ENCODE peak calls at places on chromosomes 12 and 14, in ten cellular contexts. R, A, U, K, G, T, P, E, N and I are unnamed samples.

GRCh38 chr12:2408262-2408661 is 355.5 kb downstream of the CACNA1C start:
- DNase-seq in U (no peak), A (no peak), R (no peak), K (no peak), N (no peak), P (no peak), T (no peak), E (no peak), G (no peak), I (no peak)

GRCh38 chr12:65094722-65095121 is 26.4 kb downstream of the WIF1 start:
- DNase-seq in R (no peak), P (no peak), U (no peak), E (no peak), N (no peak), G (no peak), A (no peak), T (no peak), K (no peak), I (no peak)

GRCh38 chr12:70724444-70724843 is 87.2 kb upstream of the PTPRB start:
- DNase-seq in K (no peak), G (no peak), A (no peak), T (peak), U (peak), E (no peak), R (no peak), P (no peak), N (no peak), I (no peak)

GRCh38 chr14:29930283-29930682 is 2.6 kb upstream of the PRKD1 start:
- DNase-seq in U (no peak), P (no peak), G (no peak), K (no peak), N (peak), R (no peak), A (no peak), T (no peak), E (no peak), I (peak)

GRCh38 chr12:113655919-113656318 is 184.2 kb upstream of the LHX5 start:
- DNase-seq in R (no peak), U (no peak), T (no peak), A (no peak), K (no peak), N (no peak), G (no peak), E (no peak), P (no peak), I (no peak)

GRCh38 chr12:92136021-92136735 is 9.5 kb downstream of the BTG1 start:
- DNase-seq in T (peak), U (no peak), K (no peak), G (no peak), E (no peak), P (no peak), N (no peak), R (no peak), A (no peak), I (no peak)

GRCh38 chr14:90583916-90584605 is 187.2 kb downstream of the CALM1 start:
- DNase-seq in P (no peak), A (no peak), E (no peak), K (no peak), N (no peak), T (no peak), U (no peak), R (no peak), G (no peak), I (no peak)

GRCh38 chr14:104361101-104361591 is 218.4 kb upstream of the C14orf180 start:
- DNase-seq in N (no peak), A (no peak), K (no peak), U (no peak), G (no peak), P (no peak), E (no peak), R (no peak), T (no peak), I (no peak)

GRCh38 chr12:126397071-126397571 is 1331.9 kb downstream of the AACS start:
- DNase-seq in U (no peak), N (no peak), E (no peak), T (peak), K (no peak), G (no peak), A (no peak), R (no peak), P (peak), I (no peak)

GRCh38 chr14:23580152-23580926 is 1.7 kb upstream of the JPH4 start:
- DNase-seq in P (no peak), N (no peak), U (no peak), K (no peak), G (no peak), E (no peak), A (no peak), R (no peak), T (no peak), I (no peak)

GRCh38 chr12:48818831-48819590 is 715 bp downstream of the CACNB3 start:
- DNase-seq in P (peak), T (no peak), U (no peak), R (no peak), A (no peak), G (no peak), E (no peak), K (no peak), N (no peak), I (no peak)

GRCh38 chr12:108367436-108367835 is 28.3 kb upstream of the CMKLR1 start:
- DNase-seq in K (no peak), U (no peak), A (no peak), G (no peak), T (peak), E (no peak), P (no peak), R (no peak), N (no peak), I (no peak)

GRCh38 chr12:131272415-131272814 is 318.7 kb downstream of the ADGRD1 start:
- DNase-seq in G (no peak), P (no peak), A (no peak), E (no peak), T (no peak), U (no peak), K (no peak), N (no peak), R (no peak), I (no peak)

GRCh38 chr12:28578833-28579252 is 388.6 kb downstream of the CCDC91 start:
- DNase-seq in G (no peak), U (no peak), K (no peak), N (no peak), T (no peak), E (no peak), P (no peak), A (no peak), R (no peak), I (no peak)

GRCh38 chr12:68587448-68587873 is 23.2 kb upstream of the RAP1B start:
- DNase-seq in N (no peak), R (no peak), T (peak), E (no peak), A (no peak), U (no peak), P (no peak), K (no peak), G (no peak), I (no peak)

GRCh38 chr14:106694638-106695393 is 1168.4 kb downstream of the TMEM121 start:
- DNase-seq in E (peak), A (peak), U (peak), R (no peak), K (no peak), P (no peak), G (peak), T (no peak), N (no peak), I (no peak)

GRCh38 chr12:38291160-38291559 is 25.4 kb upstream of the ALG10B start:
- DNase-seq in R (no peak), N (no peak), T (no peak), A (no peak), G (no peak), U (no peak), K (no peak), E (no peak), P (no peak), I (no peak)

GRCh38 chr14:50003213-50004021 is 110.5 kb downstream of the ARF6 start:
- DNase-seq in U (peak), T (peak), K (peak), P (peak), G (peak), A (peak), N (peak), R (peak), E (peak), I (peak)

GRCh38 chr14:61562321-61563161 is 132.8 kb upstream of the HIF1A start:
- DNase-seq in R (peak), P (no peak), A (no peak), U (peak), G (no peak), T (peak), E (no peak), K (peak), N (peak), I (peak)

GRCh38 chr14:22200977-22201605 is 387.9 kb downstream of the DAD1 start:
- DNase-seq in E (no peak), R (no peak), T (peak), A (no peak), K (peak), N (peak), G (no peak), U (peak), P (no peak), I (no peak)

GRCh38 chr14:99259327-99259726 is 12.7 kb downstream of the BCL11B start:
- DNase-seq in P (no peak), G (no peak), E (no peak), U (no peak), K (no peak), T (no peak), R (no peak), N (no peak), A (no peak), I (no peak)

GRCh38 chr12:56007892-56008471 is 10.9 kb downstream of the SUOX start:
- DNase-seq in A (no peak), G (no peak), R (no peak), U (peak), T (peak), E (no peak), K (peak), N (no peak), P (no peak), I (peak)

GRCh38 chr12:3728686-3729085 is 24.2 kb downstream of the CRACR2A start:
- DNase-seq in U (no peak), A (no peak), E (no peak), P (no peak), T (peak), G (no peak), R (no peak), K (no peak), N (no peak), I (no peak)

GRCh38 chr12:6069452-6070093 is 54.9 kb downstream of the VWF start:
- DNase-seq in E (no peak), G (no peak), K (no peak), N (no peak), A (no peak), R (peak), T (peak), U (peak), P (no peak), I (peak)

GRCh38 chr12:116406529-116406928 is 129.0 kb upstream of the MED13L start:
- DNase-seq in G (no peak), P (peak), K (peak), T (peak), R (peak), E (no peak), N (peak), U (peak), A (no peak), I (peak)

GRCh38 chr12:106976013-106976658 is 10.8 kb downstream of the MTERF2 start:
- DNase-seq in P (no peak), K (no peak), R (no peak), T (peak), E (no peak), G (no peak), N (peak), A (no peak), U (no peak), I (no peak)

GRCh38 chr14:61615743-61616523 is 79.4 kb upstream of the HIF1A start:
- DNase-seq in G (no peak), A (no peak), K (no peak), E (no peak), T (peak), P (no peak), R (no peak), N (peak), U (no peak), I (no peak)

GRCh38 chr12:52184813-52185212 is 7.0 kb downstream of the KRT80 start:
- DNase-seq in N (no peak), G (no peak), R (no peak), P (no peak), T (no peak), K (no peak), A (no peak), E (no peak), U (no peak), I (no peak)

GRCh38 chr12:120814203-120814902 is 88.7 kb downstream of the ACADS start:
- DNase-seq in R (no peak), U (no peak), N (no peak), G (no peak), K (no peak), P (no peak), A (no peak), T (peak), E (no peak), I (no peak)

GRCh38 chr12:3202734-3203446 is 125.7 kb downstream of the TSPAN9 start:
- DNase-seq in T (peak), R (peak), E (peak), N (no peak), A (peak), G (peak), K (peak), P (peak), U (peak), I (peak)

GRCh38 chr12:38124247-38125012 is 192.1 kb upstream of the ALG10B start:
- DNase-seq in U (no peak), E (no peak), R (no peak), K (peak), A (no peak), P (no peak), T (no peak), G (no peak), N (no peak), I (no peak)

GRCh38 chr14:74246561-74246960 is 7.3 kb downstream of the VSX2 start:
- DNase-seq in N (no peak), K (no peak), P (no peak), E (no peak), T (no peak), R (no peak), G (no peak), A (no peak), U (no peak), I (no peak)